ENCODE peak calls at places on chromosome 6, in six cellular contexts. Z is tibial nerve, G is fibroblast of mammary gland, W is foreskin fibroblast, V is NB4, S is astrocyte of the spinal cord. I is an unnamed sample.

GRCh38 chr6:75158176-75158575 is 47.7 kb downstream of the COL12A1 start:
- DNase-seq in S (no peak), Z (no peak), W (no peak), G (peak; percentile 19), V (no peak), I (peak; percentile 41)

GRCh38 chr6:16639689-16640480 is 121.4 kb downstream of the ATXN1 start:
- DNase-seq in Z (no peak), G (peak; percentile 87), W (peak; percentile 84), S (peak; percentile 81), V (no peak), I (peak; percentile 88)

GRCh38 chr6:162026843-162027242 is 700.7 kb downstream of the PRKN start:
- DNase-seq in S (no peak), V (no peak), G (no peak), Z (no peak), W (no peak), I (no peak)

GRCh38 chr6:10478187-10479040 is 42.7 kb upstream of the GCNT2 start:
- DNase-seq in Z (no peak), G (peak; percentile 46), V (peak; percentile 73), S (peak; percentile 30), W (peak; percentile 66), I (peak; percentile 60)

GRCh38 chr6:29451471-29452193 is 5.2 kb downstream of the OR11A1 start:
- DNase-seq in G (no peak), Z (no peak), W (no peak), S (peak; percentile 16), V (no peak), I (peak; percentile 2)

GRCh38 chr6:33903579-33903978 is 99.8 kb upstream of the MLN start:
- DNase-seq in G (no peak), V (no peak), S (no peak), Z (no peak), W (no peak), I (no peak)

GRCh38 chr6:145815351-145815772 is 767 bp upstream of the FBXO30 start:
- DNase-seq in Z (no peak), W (peak; percentile 52), V (peak; percentile 47), S (peak; percentile 36), G (peak; percentile 20), I (peak; percentile 27)

GRCh38 chr6:94350833-94351232 is 931.5 kb upstream of the EPHA7 start:
- DNase-seq in Z (no peak), W (no peak), S (no peak), V (no peak), G (no peak), I (no peak)

GRCh38 chr6:49519660-49520059 is 19.9 kb downstream of the GLYATL3 start:
- DNase-seq in W (no peak), S (no peak), Z (no peak), V (no peak), G (no peak), I (no peak)

GRCh38 chr6:5100806-5101205 is 15.7 kb downstream of the PPP1R3G start:
- DNase-seq in W (no peak), S (no peak), Z (no peak), V (no peak), G (no peak), I (no peak)

GRCh38 chr6:57017069-57017468 is 29.4 kb upstream of the KIAA1586 start:
- DNase-seq in G (no peak), S (no peak), W (no peak), Z (no peak), V (no peak), I (no peak)

GRCh38 chr6:22071655-22072054 is 225.2 kb downstream of the PRL start:
- DNase-seq in W (peak; percentile 57), G (peak; percentile 40), Z (no peak), V (no peak), S (peak; percentile 61), I (peak; percentile 73)

GRCh38 chr6:43842231-43842794 is 72.3 kb downstream of the VEGFA start:
- DNase-seq in Z (no peak), S (peak; percentile 52), V (no peak), W (peak; percentile 46), G (peak; percentile 80), I (no peak)

GRCh38 chr6:27297857-27298730 is 14.0 kb downstream of the POM121L2 start:
- DNase-seq in G (peak; percentile 75), Z (no peak), W (peak; percentile 63), S (peak; percentile 50), V (peak; percentile 58), I (peak; percentile 61)

GRCh38 chr6:80003841-80004198 is 629 bp upstream of the TTK start:
- DNase-seq in W (no peak), Z (peak; percentile 9), V (peak; percentile 74), S (no peak), G (no peak), I (no peak)

GRCh38 chr6:121442591-121442990 is 7.1 kb downstream of the GJA1 start:
- DNase-seq in W (peak; percentile 45), S (no peak), Z (no peak), G (no peak), V (no peak), I (no peak)

GRCh38 chr6:155014715-155015300 is 19.7 kb downstream of the TIAM2 start:
- DNase-seq in W (peak; percentile 46), Z (no peak), V (no peak), G (peak; percentile 27), S (peak; percentile 68), I (peak; percentile 83)

GRCh38 chr6:21593927-21594421 is 423 bp downstream of the SOX4 start:
- DNase-seq in S (peak; percentile 77), Z (peak; percentile 32), G (peak; percentile 67), W (peak; percentile 78), V (peak; percentile 78), I (peak; percentile 86)

GRCh38 chr6:26223213-26223612 is 136.0 kb downstream of the HFE start:
- DNase-seq in Z (no peak), W (no peak), V (peak; percentile 37), G (no peak), S (peak; percentile 47), I (peak; percentile 44)

GRCh38 chr6:169503556-169503955 is 198.3 kb downstream of the WDR27 start:
- DNase-seq in W (peak; percentile 40), Z (no peak), V (no peak), S (no peak), G (no peak), I (peak; percentile 24)

GRCh38 chr6:26501482-26501986 is 1.4 kb downstream of the BTN1A1 start:
- DNase-seq in G (peak; percentile 10), W (peak; percentile 54), V (no peak), S (no peak), Z (no peak), I (peak; percentile 8)

GRCh38 chr6:53466257-53466656 is 78.6 kb downstream of the GCLC start:
- DNase-seq in S (no peak), V (no peak), W (peak; percentile 34), Z (no peak), G (peak; percentile 16), I (peak; percentile 74)

GRCh38 chr6:56555438-56555872 is 87.2 kb downstream of the DST start:
- DNase-seq in Z (no peak), S (peak; percentile 35), G (no peak), W (peak; percentile 60), V (no peak), I (peak; percentile 79)

GRCh38 chr6:116010400-116011095 is 50.1 kb downstream of the FRK start:
- DNase-seq in W (peak; percentile 89), Z (peak; percentile 78), V (peak; percentile 58), S (peak; percentile 83), G (peak; percentile 74), I (peak; percentile 87)

GRCh38 chr6:166078294-166078693 is 89.4 kb downstream of the TBXT start:
- DNase-seq in S (peak; percentile 98), V (no peak), G (peak; percentile 83), W (peak; percentile 41), Z (no peak), I (peak; percentile 98)

GRCh38 chr6:106847116-106847515 is 127.4 kb downstream of the CD24 start:
- DNase-seq in G (no peak), S (no peak), W (no peak), Z (no peak), V (no peak), I (no peak)

GRCh38 chr6:144283781-144284473 is 1.2 kb upstream of the UTRN start:
- DNase-seq in W (peak; percentile 51), G (peak; percentile 37), S (peak; percentile 51), Z (no peak), V (peak; percentile 33), I (peak; percentile 62)

DNA sequence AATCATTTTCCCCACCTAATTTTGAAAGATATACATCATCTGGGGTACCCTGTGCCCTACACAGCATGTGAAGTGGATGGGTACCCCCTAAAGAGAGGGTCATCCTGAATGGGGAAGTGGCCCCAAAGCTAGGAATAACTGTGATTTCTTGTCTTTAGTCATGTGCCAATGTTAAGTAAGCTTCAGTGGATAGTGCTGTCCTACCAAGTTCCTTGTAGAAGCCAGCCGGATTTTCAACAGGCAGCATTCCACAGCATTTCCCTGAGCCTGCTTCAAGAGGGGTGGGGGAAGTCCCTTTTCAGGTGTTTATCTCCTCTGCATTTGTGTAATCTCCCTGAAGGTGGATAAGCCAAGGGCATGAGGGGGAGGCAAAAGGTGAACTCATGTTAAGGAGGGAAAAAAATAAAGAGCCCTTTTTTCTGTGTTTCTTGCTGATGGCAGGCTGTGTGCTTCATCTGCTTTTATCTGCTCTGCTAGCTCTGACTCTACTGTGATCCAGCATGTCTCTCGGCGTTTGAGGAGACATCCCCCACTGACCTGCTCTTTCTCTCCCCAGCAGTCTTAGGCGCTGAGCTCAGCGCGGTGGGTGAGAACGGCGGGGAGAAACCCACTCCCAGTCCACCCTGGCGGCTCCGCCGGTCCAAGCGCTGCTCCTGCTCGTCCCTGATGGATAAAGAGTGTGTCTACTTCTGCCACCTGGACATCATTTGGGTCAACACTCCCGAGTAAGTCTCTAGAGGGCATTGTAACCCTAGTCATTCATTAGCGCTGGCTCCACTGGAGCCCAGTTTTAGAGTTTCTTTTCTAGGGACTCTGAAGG is 1.8 kb downstream of the EDN1 start:
- DNase-seq in Z (no peak), S (peak; percentile 47), W (peak; percentile 80), V (peak; percentile 16), G (no peak), I (peak; percentile 66)
- TF ChIP-seq CTCF in Z (no peak), S (peak; percentile 35), W (peak; percentile 26), V (no peak), G (no peak), I (peak; percentile 61)

GRCh38 chr6:137150072-137150471 is 23.4 kb downstream of the IL22RA2 start:
- DNase-seq in V (peak; percentile 59), W (no peak), S (no peak), G (no peak), Z (no peak), I (no peak)
- H3K4me3 ChIP-seq in V (no peak overlapping the region), W (no peak overlapping the region), S (no peak overlapping the region), G (no peak overlapping the region), Z (no peak overlapping the region), I (no peak overlapping the region)

GRCh38 chr6:126127662-126128061 is 141.3 kb downstream of the TRMT11 start:
- DNase-seq in S (peak; percentile 22), Z (no peak), G (peak; percentile 41), W (peak; percentile 12), V (peak; percentile 15), I (peak; percentile 36)
- TF ChIP-seq CTCF in S (peak; percentile 28), Z (no peak), G (peak; percentile 28), W (no peak), V (no peak), I (peak; percentile 38)

DNA sequence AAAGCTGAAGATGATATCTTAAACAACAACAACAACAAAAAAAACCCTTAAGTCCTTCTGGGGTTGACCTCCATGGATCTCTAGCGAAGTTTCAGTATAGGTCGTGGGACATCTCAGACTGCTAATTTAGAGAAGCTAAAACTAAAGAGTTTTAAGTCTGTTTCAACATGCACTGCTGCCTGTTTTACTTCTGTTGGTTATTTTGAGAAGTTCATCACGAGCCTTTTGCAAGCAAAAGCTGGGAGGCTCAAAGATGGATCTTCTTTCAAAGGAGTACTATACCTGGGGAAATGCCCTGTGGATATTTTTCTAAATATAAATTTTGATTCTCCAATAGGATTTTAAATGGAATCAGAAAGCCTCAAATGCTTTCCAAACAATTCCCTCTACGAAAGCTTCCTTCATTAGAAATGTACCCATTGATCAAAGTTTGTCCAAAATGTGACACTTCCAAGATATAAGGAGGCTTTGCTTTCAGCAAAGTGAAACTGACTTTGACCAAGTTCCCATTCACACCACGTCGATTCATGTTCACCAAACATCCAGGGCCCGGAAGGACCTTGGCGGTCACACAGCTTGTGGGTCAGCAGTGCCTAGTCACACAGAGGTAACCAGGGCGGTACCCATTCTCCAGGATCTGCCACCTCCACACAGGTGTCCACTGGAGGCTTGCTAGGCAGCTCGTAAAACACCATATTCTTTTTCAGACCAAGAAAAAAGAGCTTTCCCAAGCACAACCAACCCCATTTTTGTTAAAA is 94.7 kb upstream of the QKI start:
- DNase-seq in V (no peak), G (no peak), Z (no peak), W (no peak), S (no peak), I (no peak)
- H3K4me3 ChIP-seq in V (no peak overlapping the region), G (no peak overlapping the region), Z (no peak overlapping the region), W (no peak overlapping the region), S (no peak overlapping the region), I (no peak overlapping the region)